ENCODE peak calls at places on chromosome X, in six cellular contexts. L, W, F, J, E and B are unnamed samples.
A peak's percentile ranks its signal among the peaks of the same experiment; 100 is the strongest.

GRCh38 chrX:15430584-15430983 is 46.4 kb upstream of the VEGFD start:
- DNase-seq in E (no peak), J (no peak), L (no peak), F (no peak), W (no peak), B (no peak)

GRCh38 chrX:134396174-134396573 is 63.8 kb upstream of the HPRT1 start:
- DNase-seq in E (no peak), J (peak; percentile 9), L (peak; percentile 8), W (no peak), F (no peak), B (peak; percentile 6)

GRCh38 chrX:142977128-142977914 is 48.4 kb upstream of the SPANXN4 start:
- DNase-seq in E (no peak), W (no peak), L (no peak), J (no peak), F (peak; percentile 78), B (no peak)

GRCh38 chrX:2917767-2918166 is 11.4 kb downstream of the ARSD start:
- DNase-seq in E (no peak), L (no peak), J (no peak), F (no peak), W (no peak), B (no peak)

GRCh38 chrX:3549442-3549875 is 164.0 kb downstream of the PRKX start:
- DNase-seq in E (peak; percentile 13), J (peak; percentile 61), L (no peak), F (no peak), W (no peak), B (no peak)

GRCh38 chrX:40151211-40152172 is 53.7 kb upstream of the BCOR start:
- DNase-seq in E (peak; percentile 78), L (no peak), F (no peak), J (no peak), W (no peak), B (no peak)

GRCh38 chrX:78321809-78322208 is 5.6 kb downstream of the CYSLTR1 start:
- DNase-seq in L (peak; percentile 75), E (no peak), W (no peak), F (no peak), J (no peak), B (no peak)

GRCh38 chrX:11792461-11793421 is 34.7 kb downstream of the MSL3 start:
- DNase-seq in F (peak; percentile 86), J (peak; percentile 7), E (no peak), L (peak; percentile 75), W (no peak), B (no peak)

GRCh38 chrX:43971966-43972961 is 926 bp downstream of the NDP start:
- DNase-seq in F (no peak), W (no peak), E (peak; percentile 11), L (no peak), J (no peak), B (peak; percentile 34)

GRCh38 chrX:32774966-32775365 is 436.4 kb downstream of the DMD start:
- DNase-seq in J (no peak), E (no peak), W (no peak), F (no peak), L (no peak), B (no peak)

GRCh38 chrX:39402158-39402557 is 600.9 kb downstream of the MID1IP1 start:
- DNase-seq in E (no peak), J (no peak), L (no peak), F (no peak), W (no peak), B (no peak)

GRCh38 chrX:78650906-78651437 is 8.2 kb downstream of the RTL3 start:
- DNase-seq in E (no peak), L (no peak), J (no peak), W (no peak), F (peak; percentile 72), B (peak; percentile 90)

GRCh38 chrX:20060961-20061868 is 55.5 kb downstream of the MAP7D2 start:
- DNase-seq in F (peak; percentile 53), W (no peak), L (peak; percentile 88), J (no peak), E (no peak), B (no peak)

GRCh38 chrX:19593684-19594083 is 78.4 kb upstream of the MAP3K15 start:
- DNase-seq in L (peak; percentile 48), F (no peak), E (peak; percentile 32), J (peak; percentile 36), W (peak; percentile 11), B (peak; percentile 23)

GRCh38 chrX:151982217-151982616 is 7.7 kb upstream of the GABRE start:
- DNase-seq in L (no peak), W (no peak), J (peak; percentile 75), E (peak; percentile 39), F (no peak), B (peak; percentile 91)

GRCh38 chrX:34559325-34559724 is 97.8 kb downstream of the TMEM47 start:
- DNase-seq in F (no peak), W (no peak), E (peak; percentile 6), J (peak; percentile 13), L (no peak), B (peak; percentile 2)

GRCh38 chrX:112832481-112833095 is 8.0 kb downstream of the AMOT start:
- DNase-seq in J (no peak), F (no peak), E (peak; percentile 89), L (no peak), W (peak; percentile 89), B (peak; percentile 30)

GRCh38 chrX:102745513-102746133 is 25.1 kb downstream of the GPRASP3 start:
- DNase-seq in L (no peak), F (no peak), W (no peak), E (peak; percentile 44), J (no peak), B (no peak)

GRCh38 chrX:134734343-134735001 is 76.2 kb upstream of the PLAC1 start:
- DNase-seq in W (no peak), L (no peak), J (no peak), F (no peak), E (no peak), B (peak; percentile 80)

GRCh38 chrX:155997436-155997835 is at the start of gene IL9R:
- DNase-seq in L (no peak), W (no peak), F (peak; percentile 15), J (no peak), E (no peak), B (no peak)

GRCh38 chrX:35886135-35886534 is 33.4 kb upstream of the CFAP47 start:
- DNase-seq in F (no peak), W (no peak), E (no peak), L (no peak), J (no peak), B (no peak)

DNA sequence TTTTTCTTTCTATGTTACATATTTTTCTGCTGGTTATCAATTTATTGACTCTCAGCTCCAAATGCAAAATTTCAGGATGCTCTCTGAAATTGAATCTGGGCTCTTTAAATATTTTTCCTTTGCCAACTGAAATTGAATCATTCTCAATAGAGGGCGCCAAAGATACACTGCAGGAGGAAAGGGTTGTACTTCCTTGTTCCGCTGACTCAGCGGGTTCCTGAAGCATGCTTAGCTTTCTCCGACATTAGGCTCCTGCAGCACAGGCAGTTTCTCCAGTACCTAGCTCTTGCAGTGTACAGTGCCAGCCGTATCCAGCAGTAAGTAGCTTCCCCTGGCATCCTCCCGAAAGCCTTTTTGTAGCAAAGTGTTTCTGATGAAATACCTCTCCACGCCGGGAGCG is 28.8 kb upstream of the CFAP47 start:
- DNase-seq in L (peak; percentile 16), W (peak; percentile 14), F (no peak), J (peak; percentile 79), E (peak; percentile 75), B (no peak)
- H3K4me2 ChIP-seq in L (no peak overlapping the region), W (peak overlapping the region; percentile 16), F (no peak overlapping the region), J (peak overlapping the region; percentile 37), E (no peak overlapping the region), B (no peak overlapping the region)

GRCh38 chrX:65697173-65697572 is 29.7 kb downstream of the MSN start:
- DNase-seq in J (no peak), F (no peak), E (no peak), W (no peak), L (no peak), B (peak; percentile 80)

GRCh38 chrX:65702956-65703355 is 35.5 kb downstream of the MSN start:
- DNase-seq in E (no peak), L (no peak), J (no peak), F (no peak), W (no peak), B (no peak)

GRCh38 chrX:65695849-65696248 is 28.4 kb downstream of the MSN start:
- DNase-seq in J (no peak), E (no peak), L (no peak), W (no peak), F (no peak), B (no peak)

GRCh38 chrX:65696613-65697012 is 29.2 kb downstream of the MSN start:
- DNase-seq in F (no peak), E (no peak), J (no peak), L (no peak), W (no peak), B (peak; percentile 57)

DNA sequence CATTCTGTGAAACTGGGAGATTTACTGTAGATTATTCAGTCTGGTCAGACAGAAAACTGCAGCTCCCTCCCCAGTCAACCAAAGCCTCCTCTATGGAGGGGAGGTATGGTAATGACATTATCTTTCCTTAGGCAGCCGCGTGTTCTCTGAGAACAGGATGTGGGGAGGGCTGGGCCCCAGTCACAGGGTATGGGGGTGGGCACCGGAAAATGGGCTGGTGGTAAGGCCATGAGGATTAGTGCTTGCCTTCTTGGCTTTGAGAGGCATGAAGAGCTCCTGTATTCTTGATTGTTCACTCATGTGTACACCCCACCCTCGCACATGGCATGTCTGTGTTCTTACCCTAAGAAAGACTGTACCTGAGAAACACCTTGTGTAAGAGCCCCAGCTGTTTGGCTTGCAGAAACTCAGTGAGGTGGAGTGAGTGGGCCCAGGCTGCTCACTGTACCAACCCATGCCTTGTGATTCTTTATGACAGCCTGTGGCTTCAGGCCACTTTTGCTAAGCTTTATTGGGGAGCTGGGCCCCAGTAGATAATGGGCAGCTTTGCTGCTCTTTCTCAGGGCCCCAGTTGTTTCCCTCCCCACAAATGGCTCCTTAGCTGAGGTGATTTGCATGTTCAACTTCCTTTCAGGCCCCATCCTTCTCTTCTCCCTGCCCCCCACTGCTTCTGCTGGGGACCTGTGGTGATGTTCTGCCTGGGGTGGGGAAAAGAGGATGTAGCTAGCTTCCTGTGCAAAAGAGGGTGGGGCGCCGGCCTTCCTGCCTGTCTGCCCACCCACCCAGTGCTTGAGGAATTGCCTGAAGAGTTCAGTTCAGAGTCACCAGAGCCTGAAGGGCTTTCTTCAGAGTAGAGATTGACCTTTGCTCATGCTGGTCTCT is 30.7 kb downstream of the MSN start:
- DNase-seq in J (no peak), W (no peak), F (peak; percentile 83), E (no peak), L (peak; percentile 87), B (peak; percentile 27)
- TF ChIP-seq CTCF in J (no peak), W (no peak), F (no peak), E (no peak), L (no peak), B (no peak)

GRCh38 chrX:118350221-118350620 is 4.3 kb downstream of the WDR44 start:
- DNase-seq in W (no peak), J (no peak), F (no peak), E (no peak), L (no peak), B (no peak)
- H3K4me2 ChIP-seq in W (no peak overlapping the region), J (peak overlapping the region; percentile 29), F (peak overlapping the region; percentile 11), E (peak overlapping the region; percentile 52), L (peak overlapping the region; percentile 36), B (peak overlapping the region; percentile 63)

DNA sequence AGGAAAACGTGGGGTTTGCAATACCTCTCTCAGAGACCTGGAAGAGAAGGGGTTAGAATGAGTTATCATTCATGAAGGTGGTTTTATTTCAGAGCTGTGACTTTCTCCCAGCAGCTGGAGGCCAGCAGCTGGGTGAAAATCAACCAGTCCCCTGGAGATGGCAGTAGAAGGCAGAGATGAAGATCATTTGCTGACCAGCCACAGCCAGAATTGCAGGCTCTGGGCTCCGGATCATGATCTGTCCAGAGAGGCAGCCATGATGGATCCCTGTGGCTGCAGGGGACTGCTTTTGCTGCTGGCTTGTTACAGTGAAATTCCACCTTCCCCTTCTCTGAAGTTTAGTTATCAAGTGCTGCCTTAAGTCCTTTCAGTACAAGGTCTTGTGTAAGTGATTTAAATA is 46.9 kb upstream of the TAB3 start:
- DNase-seq in L (no peak), W (peak; percentile 17), E (peak; percentile 52), F (no peak), J (peak; percentile 21), B (no peak)
- TF ChIP-seq CTCF in L (no peak), W (peak; percentile 34), E (peak; percentile 41), F (no peak), J (no peak), B (no peak)

GRCh38 chrX:17441965-17442364 is 67.0 kb downstream of the NHS start:
- DNase-seq in J (no peak), E (no peak), W (no peak), F (no peak), L (no peak), B (peak; percentile 80)
- H3K4me2 ChIP-seq in J (no peak overlapping the region), E (no peak overlapping the region), W (no peak overlapping the region), F (no peak overlapping the region), L (no peak overlapping the region), B (peak overlapping the region; percentile 58)